ENCODE peak calls at places on chromosomes 2 and 18, in seven cellular contexts. R is astrocyte; O is SK-N-SH; H is IMR-90; G is DND-41; Q is MG63; M is CD8-positive, alpha-beta T cell. Z is an unnamed sample. For H3K27me3, the result is how much of the 10 kb centered on the place peaks cover.

GRCh38 chr2:17876590-17876989 is 1.9 kb upstream of the KCNS3 start:
- DNase-seq in R (no peak), O (no peak), H (no peak), G (no peak), Q (no peak), M (no peak), Z (no peak)

GRCh38 chr2:157055660-157056199 is 201.8 kb upstream of the GALNT5 start:
- DNase-seq in R (peak), O (no peak), H (peak), G (no peak), Q (no peak), M (no peak), Z (peak)

GRCh38 chr2:168583064-168583709 is 127.1 kb downstream of the CERS6 start:
- DNase-seq in R (peak), O (no peak), H (peak), G (no peak), Q (peak), M (no peak), Z (no peak)

GRCh38 chr18:13216732-13217465 is 1.7 kb upstream of the LDLRAD4 start:
- DNase-seq in R (no peak), O (peak), H (no peak), G (peak), Q (peak), M (peak), Z (no peak)

GRCh38 chr2:189086710-189087109 is 92.9 kb downstream of the COL5A2 start:
- DNase-seq in R (peak), O (no peak), H (peak), G (no peak), Q (no peak), M (no peak), Z (no peak)

GRCh38 chr18:33210575-33211189 is 229.8 kb downstream of the CCDC178 start:
- DNase-seq in R (peak), O (peak), H (peak), G (no peak), Q (no peak), M (no peak), Z (peak)

GRCh38 chr2:9330639-9331270 is 92.6 kb downstream of the ITGB1BP1 start:
- DNase-seq in R (no peak), O (no peak), H (no peak), G (no peak), Q (no peak), M (no peak), Z (no peak)

GRCh38 chr2:136628490-136628889 is 136.9 kb upstream of the THSD7B start:
- DNase-seq in R (no peak), O (no peak), H (no peak), G (no peak), Q (no peak), M (no peak), Z (no peak)

GRCh38 chr2:61177727-61178549 is 15.9 kb downstream of the C2orf74 start:
- DNase-seq in R (peak), O (no peak), H (peak), G (peak), Q (peak), M (peak), Z (no peak)

GRCh38 chr2:72412214-72412613 is 264.6 kb upstream of the CYP26B1 start:
- DNase-seq in R (no peak), O (no peak), H (no peak), G (no peak), Q (no peak), M (no peak), Z (no peak)

GRCh38 chr18:58953627-58954026 is 89.0 kb downstream of the ZNF532 start:
- DNase-seq in R (no peak), O (peak), H (no peak), G (no peak), Q (no peak), M (no peak), Z (no peak)

GRCh38 chr2:36620321-36620720 is 22.4 kb upstream of the FEZ2 start:
- DNase-seq in R (no peak), O (no peak), H (no peak), G (no peak), Q (no peak), M (no peak), Z (no peak)

GRCh38 chr2:69083126-69083733 is 70.3 kb downstream of the ANTXR1 start:
- DNase-seq in R (no peak), O (no peak), H (peak), G (no peak), Q (peak), M (no peak), Z (peak)

GRCh38 chr2:96669539-96670215 is 27.1 kb downstream of the FER1L5 start:
- DNase-seq in R (no peak), O (no peak), H (no peak), G (no peak), Q (no peak), M (no peak), Z (no peak)

GRCh38 chr2:231701456-231702373 is 6.6 kb upstream of the PTMA start:
- DNase-seq in R (peak), O (no peak), H (peak), G (no peak), Q (peak), M (no peak), Z (peak)

GRCh38 chr2:201260302-201260800 is at the start of gene CASP8:
- DNase-seq in R (peak), O (no peak), H (peak), G (peak), Q (peak), M (peak), Z (peak)

GRCh38 chr2:189261431-189261841 is 81.9 kb upstream of the COL5A2 start:
- DNase-seq in R (peak), O (no peak), H (peak), G (no peak), Q (no peak), M (no peak), Z (peak)

GRCh38 chr2:217797170-217797569 is 205.6 kb downstream of the TNS1 start:
- DNase-seq in R (no peak), O (peak), H (no peak), G (no peak), Q (no peak), M (no peak), Z (peak)

GRCh38 chr2:47039502-47039870 is 115.6 kb downstream of the STPG4 start:
- DNase-seq in R (no peak), O (no peak), H (no peak), G (no peak), Q (no peak), M (no peak), Z (no peak)

GRCh38 chr18:69943021-69943420 is 4.7 kb downstream of the CD226 start:
- DNase-seq in R (no peak), O (no peak), H (no peak), G (no peak), Q (no peak), M (no peak), Z (no peak)

GRCh38 chr2:133504566-133505505 is 63.4 kb downstream of the NCKAP5 start:
- DNase-seq in R (peak), O (no peak), H (peak), G (no peak), Q (peak), M (no peak), Z (peak)

GRCh38 chr2:188089896-188090295 is 201.8 kb upstream of the GULP1 start:
- DNase-seq in R (peak), O (no peak), H (peak), G (no peak), Q (no peak), M (no peak), Z (peak)

GRCh38 chr2:55985406-55985805 is 61.8 kb upstream of the EFEMP1 start:
- DNase-seq in R (no peak), O (no peak), H (no peak), G (no peak), Q (no peak), M (no peak), Z (no peak)

GRCh38 chr2:207363761-207364160 is 166.0 kb upstream of the CREB1 start:
- DNase-seq in R (no peak), O (no peak), H (no peak), G (no peak), Q (no peak), M (no peak), Z (no peak)

GRCh38 chr2:44707945-44708645 is 233.4 kb upstream of the SIX3 start:
- DNase-seq in R (no peak), O (no peak), H (no peak), G (no peak), Q (no peak), M (no peak), Z (peak)

GRCh38 chr2:112985090-112985489 is 7.3 kb downstream of the IL36G start:
- DNase-seq in R (no peak), O (no peak), H (no peak), G (peak), Q (no peak), M (no peak), Z (no peak)

GRCh38 chr2:238120463-238121298 is 17.8 kb upstream of the KLHL30 start:
- DNase-seq in R (no peak), O (no peak), H (peak), G (no peak), Q (no peak), M (no peak), Z (no peak)

GRCh38 chr2:8337321-8337720 is 344.5 kb upstream of the ID2 start:
- DNase-seq in R (no peak), O (no peak), H (no peak), G (peak), Q (no peak), M (no peak), Z (no peak)

DNA sequence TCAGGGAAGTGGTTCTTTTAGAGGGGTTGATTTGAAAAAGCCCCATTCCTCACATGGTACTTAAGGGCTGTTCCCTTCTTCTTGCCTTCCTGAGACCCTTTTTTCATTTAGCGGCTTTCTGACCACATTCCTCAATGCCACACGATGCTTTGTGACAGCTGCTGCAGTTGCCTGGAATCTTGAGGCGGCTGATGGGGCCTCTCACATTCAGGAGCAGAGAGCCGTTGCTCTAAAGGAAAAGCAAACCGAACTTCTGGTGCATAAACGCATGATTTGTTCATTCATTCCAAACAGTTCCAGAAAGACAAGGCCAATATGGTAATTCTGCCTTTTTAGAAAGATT is 402.6 kb downstream of the TXNL1 start:
- DNase-seq in R (peak), O (no peak), H (no peak), G (no peak), Q (no peak), M (no peak), Z (no peak)
- H3K27me3 ChIP-seq in R (under half), O (under half), H (under half), G (under half), Q (under half), M (under half), Z (under half)

DNA sequence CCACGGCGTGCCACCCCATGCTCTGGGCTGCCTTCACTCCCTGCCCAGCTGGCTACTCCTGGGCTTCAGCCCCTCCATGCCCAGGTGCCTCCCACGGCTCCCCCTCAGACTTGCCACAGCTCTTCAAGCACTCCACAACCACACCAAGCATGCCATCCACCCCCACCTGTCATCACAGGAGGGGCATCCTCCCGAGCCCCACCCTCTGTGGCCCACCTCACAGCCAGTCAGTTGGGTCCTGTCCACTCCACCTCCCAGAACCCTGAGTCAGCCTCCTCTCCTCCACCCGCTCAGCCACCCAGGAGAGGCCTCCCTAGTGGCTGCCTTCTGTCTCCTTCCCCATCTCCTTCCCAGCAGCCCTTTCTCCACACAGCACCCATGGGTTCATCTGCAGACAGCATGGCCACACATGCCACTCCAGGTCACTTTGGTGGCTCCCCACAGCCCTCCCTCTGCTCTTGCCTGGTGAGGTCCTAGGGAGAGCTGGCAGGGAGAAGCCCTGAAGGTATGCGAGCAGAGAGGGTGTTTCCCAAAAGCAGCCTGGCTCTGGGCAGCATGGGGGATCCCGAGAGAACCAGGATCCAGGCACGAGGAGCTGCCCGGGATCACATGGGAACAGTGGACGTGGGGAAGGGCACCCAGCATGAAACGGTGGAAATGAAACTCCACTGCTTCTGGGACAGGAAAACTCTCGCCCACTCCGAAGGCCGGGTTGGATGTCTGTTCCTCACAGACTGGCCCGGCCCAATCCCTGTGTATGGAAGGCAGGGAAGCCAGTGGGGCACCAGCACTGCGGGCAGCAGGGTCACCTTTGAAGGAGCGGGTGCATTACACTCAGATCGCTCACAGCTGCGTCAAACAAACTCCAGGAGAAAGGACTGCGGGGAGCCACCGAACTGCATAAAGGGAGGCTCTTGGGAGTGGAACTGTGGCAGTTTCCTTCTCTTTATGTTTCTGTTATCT is 2.7 kb downstream of the LIMS2 start:
- DNase-seq in R (no peak), O (peak), H (no peak), G (no peak), Q (no peak), M (no peak), Z (no peak)
- H3K27me3 ChIP-seq in R (under half), O (under half), H (under half), G (under half), Q (under half), M (under half), Z (under half)

GRCh38 chr2:16738361-16739225 is 73.0 kb upstream of the CYRIA start:
- DNase-seq in R (no peak), O (no peak), H (no peak), G (no peak), Q (no peak), M (no peak), Z (peak)
- H3K27me3 ChIP-seq in R (under half), O (under half), H (under half), G (under half), Q (under half), M (under half), Z (under half)

DNA sequence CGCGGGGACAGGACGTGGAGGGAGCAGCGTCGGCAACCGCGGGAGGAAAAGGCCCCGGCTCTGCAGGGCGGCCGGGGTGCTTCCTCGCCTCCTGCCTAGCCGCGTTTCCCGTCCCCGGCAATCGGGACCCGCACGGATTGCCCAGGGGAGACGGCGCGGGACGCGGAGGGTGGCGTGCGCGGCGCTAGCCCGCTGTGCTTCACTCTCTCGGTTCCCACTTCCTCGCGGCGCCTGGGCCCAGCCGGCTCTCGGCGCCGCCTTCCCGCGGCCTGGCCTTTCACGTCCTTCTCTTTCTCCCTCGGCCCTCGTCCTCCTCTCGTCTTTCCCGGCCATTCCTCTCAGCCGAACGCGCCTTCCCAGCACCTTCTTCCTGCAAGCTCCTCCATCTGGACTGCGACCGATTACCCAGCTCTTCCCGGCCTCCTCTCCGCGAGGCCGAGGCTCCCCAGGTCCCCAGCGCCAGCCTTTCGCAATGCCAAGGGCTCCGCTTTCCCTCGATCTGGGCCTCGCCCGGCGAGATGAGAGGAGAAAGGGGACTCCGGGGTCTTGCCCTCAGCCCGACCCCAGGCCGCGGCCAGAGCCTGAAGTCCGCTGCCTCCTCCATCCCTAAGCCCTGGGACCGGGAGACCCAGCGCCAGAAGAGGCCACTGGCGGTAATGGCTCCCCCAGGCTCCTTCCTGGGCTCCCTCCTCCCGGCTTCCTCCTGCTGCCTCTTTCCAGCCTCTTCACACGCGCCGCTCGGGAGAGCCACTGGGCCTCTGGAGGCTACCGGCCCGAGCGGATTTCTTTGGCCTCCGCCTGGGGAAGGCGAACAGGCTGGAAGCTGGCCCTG is 34.2 kb upstream of the ATP6V1B1 start:
- DNase-seq in R (peak), O (peak), H (peak), G (no peak), Q (peak), M (no peak), Z (no peak)
- H3K27me3 ChIP-seq in R (half or more), O (under half), H (under half), G (under half), Q (under half), M (half or more), Z (under half)

GRCh38 chr2:144515694-144516416 is 4.1 kb downstream of the ZEB2 start:
- DNase-seq in R (peak), O (peak), H (no peak), G (peak), Q (peak), M (no peak), Z (no peak)
- H3K27me3 ChIP-seq in R (under half), O (under half), H (under half), G (under half), Q (under half), M (under half), Z (half or more)

GRCh38 chr2:1991706-1992245 is 247.5 kb upstream of the PXDN start:
- DNase-seq in R (no peak), O (no peak), H (no peak), G (no peak), Q (no peak), M (no peak), Z (no peak)
- H3K27me3 ChIP-seq in R (under half), O (under half), H (under half), G (under half), Q (under half), M (under half), Z (under half)

DNA sequence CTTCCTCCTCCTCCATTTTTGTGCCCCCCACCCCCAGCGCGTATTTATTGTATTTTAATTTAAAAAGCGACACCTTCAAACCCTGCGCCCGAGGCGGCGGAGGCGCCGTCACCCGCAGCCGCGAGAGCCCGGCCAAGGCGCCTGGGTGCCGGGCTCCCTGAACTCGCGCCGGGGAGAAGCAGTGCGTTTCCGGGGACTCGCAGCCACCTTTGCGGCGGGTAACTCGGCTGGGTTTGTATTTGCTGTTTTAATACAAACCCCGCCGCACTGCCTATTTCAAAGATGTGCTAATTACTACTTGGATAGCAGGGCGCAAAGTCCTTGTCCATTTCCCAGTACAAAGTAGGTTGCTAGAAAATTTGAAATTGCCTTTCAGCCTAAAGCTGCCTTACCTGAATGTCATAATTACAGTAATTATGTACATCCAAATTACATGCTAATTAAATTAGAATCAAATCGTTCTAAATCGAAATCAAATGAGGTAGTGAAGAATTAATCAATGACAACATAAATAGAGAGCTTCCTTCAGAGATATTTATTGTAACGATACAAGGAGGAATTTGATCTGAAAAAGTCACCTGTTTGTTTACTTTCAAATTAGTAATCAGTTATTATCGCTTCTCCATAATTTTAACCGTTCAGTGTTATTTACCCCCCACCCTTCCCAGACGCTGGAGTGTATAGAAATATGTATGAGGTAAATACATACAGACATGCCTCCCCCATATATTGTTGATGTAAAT is 8.0 kb downstream of the SP9 start:
- DNase-seq in R (no peak), O (no peak), H (no peak), G (no peak), Q (no peak), M (no peak), Z (no peak)
- H3K27me3 ChIP-seq in R (half or more), O (half or more), H (half or more), G (under half), Q (under half), M (half or more), Z (half or more)

GRCh38 chr2:65277791-65278449 is 50.3 kb downstream of the ACTR2 start:
- DNase-seq in R (peak), O (no peak), H (peak), G (no peak), Q (peak), M (no peak), Z (no peak)

GRCh38 chr2:65278450-65279030 is 50.9 kb downstream of the ACTR2 start:
- DNase-seq in R (peak), O (no peak), H (peak), G (peak), Q (no peak), M (no peak), Z (no peak)

GRCh38 chr2:65275141-65275540 is 47.5 kb downstream of the ACTR2 start:
- DNase-seq in R (no peak), O (no peak), H (no peak), G (no peak), Q (no peak), M (no peak), Z (no peak)

GRCh38 chr2:65277118-65277517 is 49.5 kb downstream of the ACTR2 start:
- DNase-seq in R (no peak), O (no peak), H (no peak), G (no peak), Q (no peak), M (no peak), Z (no peak)

DNA sequence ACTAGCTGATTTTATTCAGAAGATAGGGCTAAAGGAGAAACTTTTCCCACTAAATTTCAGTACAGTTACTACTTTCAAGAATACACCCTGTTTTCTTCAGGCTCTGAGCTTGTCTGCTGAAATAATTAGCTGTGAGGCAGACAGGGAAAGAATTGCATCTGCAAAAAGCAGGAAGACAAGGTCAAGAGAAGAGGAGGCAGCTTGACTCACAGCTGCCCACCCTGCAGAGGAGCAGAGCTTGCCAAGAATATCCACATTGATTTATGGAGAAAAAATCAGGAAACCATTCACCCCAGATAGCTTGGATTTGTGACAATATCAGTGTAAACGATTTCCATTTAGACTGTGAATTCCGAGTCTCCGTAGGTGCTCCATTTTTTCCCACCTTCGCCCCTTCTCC is 49.0 kb downstream of the ACTR2 start:
- DNase-seq in R (peak), O (no peak), H (peak), G (no peak), Q (no peak), M (no peak), Z (no peak)
- H3K27me3 ChIP-seq in R (under half), O (under half), H (under half), G (under half), Q (under half), M (under half), Z (under half)

Z was measured in bronchial epithelial cell.